ENCODE peak calls at places on chromosomes 12 and 14, in seven cellular contexts. V, T, Z, X, H, C and I are unnamed samples.

GRCh38 chr14:35385042-35385839 is 19.3 kb downstream of the NFKBIA start:
- DNase-seq in V (no peak), T (peak; percentile 93), Z (no peak), X (peak; percentile 98), H (no peak), C (no peak), I (no peak)

GRCh38 chr12:128980623-128981022 is 127.3 kb downstream of the GLT1D1 start:
- DNase-seq in V (no peak), T (no peak), Z (no peak), X (no peak), H (no peak), C (no peak), I (no peak)

GRCh38 chr12:7667025-7667575 is 1.4 kb upstream of the APOBEC1 start:
- DNase-seq in V (no peak), T (no peak), Z (no peak), X (no peak), H (peak; percentile 54), C (no peak), I (peak; percentile 81)

GRCh38 chr12:31260840-31261239 is 65.1 kb downstream of the SINHCAF start:
- DNase-seq in V (no peak), T (no peak), Z (no peak), X (no peak), H (no peak), C (no peak), I (no peak)

GRCh38 chr14:51776102-51776894 is 84.1 kb upstream of the GNG2 start:
- DNase-seq in V (peak; percentile 51), T (peak; percentile 68), Z (peak; percentile 89), X (peak; percentile 69), H (peak; percentile 72), C (peak; percentile 81), I (peak; percentile 94)

GRCh38 chr12:54009171-54010052 is 627 bp downstream of the HOXC8 start:
- DNase-seq in V (no peak), T (no peak), Z (no peak), X (peak; percentile 43), H (peak; percentile 29), C (no peak), I (no peak)

GRCh38 chr12:82359115-82359478 is 768 bp downstream of the METTL25 start:
- DNase-seq in V (no peak), T (no peak), Z (peak; percentile 69), X (no peak), H (no peak), C (no peak), I (peak; percentile 40)

GRCh38 chr12:39012870-39013269 is 107.5 kb upstream of the CPNE8 start:
- DNase-seq in V (no peak), T (no peak), Z (no peak), X (no peak), H (peak; percentile 52), C (no peak), I (peak; percentile 15)

GRCh38 chr14:54338696-54339317 is 58.0 kb upstream of the CDKN3 start:
- DNase-seq in V (no peak), T (peak; percentile 57), Z (no peak), X (peak; percentile 64), H (peak; percentile 44), C (no peak), I (peak; percentile 89)

GRCh38 chr12:104827587-104827986 is 130.5 kb downstream of the SLC41A2 start:
- DNase-seq in V (no peak), T (no peak), Z (peak; percentile 74), X (no peak), H (no peak), C (peak; percentile 81), I (peak; percentile 49)

GRCh38 chr14:104895207-104895785 is 29.4 kb upstream of the PLD4 start:
- DNase-seq in V (no peak), T (no peak), Z (peak; percentile 29), X (no peak), H (no peak), C (peak; percentile 46), I (no peak)

GRCh38 chr14:101022916-101023435 is 119.5 kb upstream of the RTL1 start:
- DNase-seq in V (no peak), T (no peak), Z (no peak), X (no peak), H (no peak), C (no peak), I (no peak)

GRCh38 chr14:70213721-70214282 is 25.1 kb upstream of the SLC8A3 start:
- DNase-seq in V (no peak), T (no peak), Z (no peak), X (no peak), H (no peak), C (no peak), I (peak; percentile 68)

GRCh38 chr12:57001448-57001906 is 4.9 kb downstream of the ZBTB39 start:
- DNase-seq in V (peak; percentile 78), T (peak; percentile 60), Z (peak; percentile 83), X (peak; percentile 76), H (peak; percentile 84), C (peak; percentile 92), I (peak; percentile 80)

GRCh38 chr12:54371328-54372112 is 7.2 kb upstream of the GPR84 start:
- DNase-seq in V (no peak), T (no peak), Z (no peak), X (no peak), H (no peak), C (no peak), I (no peak)

GRCh38 chr12:92108651-92109050 is 37.0 kb downstream of the BTG1 start:
- DNase-seq in V (no peak), T (peak; percentile 78), Z (no peak), X (peak; percentile 77), H (no peak), C (no peak), I (peak; percentile 65)

GRCh38 chr12:82666830-82667229 is 19.9 kb upstream of the TMTC2 start:
- DNase-seq in V (no peak), T (no peak), Z (no peak), X (no peak), H (no peak), C (no peak), I (no peak)

GRCh38 chr12:88624911-88625310 is 44.6 kb upstream of the KITLG start:
- DNase-seq in V (no peak), T (peak; percentile 62), Z (no peak), X (peak; percentile 22), H (no peak), C (no peak), I (no peak)
- H2BK120ac ChIP-seq in V (no peak overlapping the region), T (no peak overlapping the region), Z (no peak overlapping the region), X (no peak overlapping the region), H (no peak overlapping the region), C (no peak overlapping the region), I (no peak overlapping the region)

GRCh38 chr12:52729147-52729546 is 25.8 kb upstream of the KRT77 start:
- DNase-seq in V (no peak), T (no peak), Z (no peak), X (no peak), H (peak; percentile 42), C (no peak), I (no peak)
- H2BK120ac ChIP-seq in V (no peak overlapping the region), T (no peak overlapping the region), Z (no peak overlapping the region), X (no peak overlapping the region), H (no peak overlapping the region), C (no peak overlapping the region), I (no peak overlapping the region)

DNA sequence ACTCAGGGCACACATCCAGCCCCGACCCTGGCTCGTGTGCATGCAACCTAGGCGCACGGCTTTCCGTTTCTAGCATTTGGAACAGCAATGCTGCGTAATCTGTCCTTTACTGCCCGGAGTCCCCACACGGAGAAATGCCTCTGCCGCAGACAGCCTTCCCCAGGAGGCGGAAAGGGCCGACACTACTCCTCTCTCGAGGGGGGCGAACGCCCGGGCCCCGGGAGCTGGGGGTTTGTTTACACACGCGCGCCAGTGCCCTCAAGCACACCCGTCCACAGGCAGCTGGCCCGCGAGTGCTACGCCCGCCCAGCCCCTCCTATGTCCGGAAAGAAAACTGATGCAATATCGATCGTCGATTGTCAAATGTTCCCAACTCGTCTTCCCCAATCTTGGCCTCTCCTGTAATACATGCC is 849 bp downstream of the SLC38A2 start:
- DNase-seq in V (no peak), T (peak; percentile 44), Z (no peak), X (peak; percentile 77), H (peak; percentile 85), C (no peak), I (peak; percentile 66)
- H2BK120ac ChIP-seq in V (peak overlapping the region; percentile 73), T (peak overlapping the region; percentile 35), Z (no peak overlapping the region), X (peak overlapping the region; percentile 89), H (peak overlapping the region; percentile 78), C (peak overlapping the region; percentile 71), I (peak overlapping the region; percentile 5)

GRCh38 chr14:77475432-77476115 is 17.7 kb downstream of the AHSA1 start:
- DNase-seq in V (no peak), T (no peak), Z (peak; percentile 38), X (no peak), H (no peak), C (no peak), I (no peak)
- H2BK120ac ChIP-seq in V (no peak overlapping the region), T (no peak overlapping the region), Z (no peak overlapping the region), X (no peak overlapping the region), H (no peak overlapping the region), C (no peak overlapping the region), I (no peak overlapping the region)

GRCh38 chr14:80973918-80974317 is 18.5 kb downstream of the TSHR start:
- DNase-seq in V (no peak), T (no peak), Z (no peak), X (no peak), H (peak; percentile 84), C (no peak), I (no peak)
- H2BK120ac ChIP-seq in V (no peak overlapping the region), T (no peak overlapping the region), Z (no peak overlapping the region), X (no peak overlapping the region), H (no peak overlapping the region), C (no peak overlapping the region), I (no peak overlapping the region)

GRCh38 chr12:9022592-9022991 is 33.2 kb downstream of the KLRG1 start:
- DNase-seq in V (no peak), T (no peak), Z (no peak), X (no peak), H (no peak), C (no peak), I (no peak)
- H2BK120ac ChIP-seq in V (no peak overlapping the region), T (no peak overlapping the region), Z (no peak overlapping the region), X (no peak overlapping the region), H (no peak overlapping the region), C (no peak overlapping the region), I (no peak overlapping the region)

GRCh38 chr14:29999013-29999539 is 71.4 kb upstream of the PRKD1 start:
- DNase-seq in V (no peak), T (no peak), Z (no peak), X (no peak), H (no peak), C (no peak), I (peak; percentile 8)
- H2BK120ac ChIP-seq in V (no peak overlapping the region), T (no peak overlapping the region), Z (no peak overlapping the region), X (no peak overlapping the region), H (no peak overlapping the region), C (no peak overlapping the region), I (no peak overlapping the region)

GRCh38 chr12:78038541-78038940 is 207.8 kb downstream of the NAV3 start:
- DNase-seq in V (no peak), T (no peak), Z (no peak), X (no peak), H (no peak), C (no peak), I (no peak)
- H2BK120ac ChIP-seq in V (no peak overlapping the region), T (no peak overlapping the region), Z (no peak overlapping the region), X (no peak overlapping the region), H (no peak overlapping the region), C (no peak overlapping the region), I (no peak overlapping the region)

GRCh38 chr12:107667464-107667863 is 18.1 kb upstream of the PWP1 start:
- DNase-seq in V (no peak), T (no peak), Z (no peak), X (no peak), H (no peak), C (no peak), I (no peak)
- H2BK120ac ChIP-seq in V (no peak overlapping the region), T (no peak overlapping the region), Z (no peak overlapping the region), X (no peak overlapping the region), H (no peak overlapping the region), C (no peak overlapping the region), I (no peak overlapping the region)